ENCODE peak calls at places on chromosomes 6 and 20, in four cellular contexts. One of them, this sample, is unnamed.

GRCh38 chr6:131923356-131923755 is 27.8 kb downstream of the CCN2 start:
- DNase-seq in endodermal cell: peak
- DNase-seq in HCT116: peak
- DNase-seq in AG04450: no peak
- DNase-seq in this sample: no peak

GRCh38 chr6:33147807-33148666 is 44.2 kb downstream of the COL11A2 start:
- DNase-seq in endodermal cell: no peak
- DNase-seq in HCT116: peak
- DNase-seq in AG04450: peak
- DNase-seq in this sample: no peak

GRCh38 chr6:44311304-44311703 is 1.8 kb downstream of the AARS2 start:
- DNase-seq in endodermal cell: no peak
- DNase-seq in HCT116: no peak
- DNase-seq in AG04450: no peak
- DNase-seq in this sample: no peak

GRCh38 chr6:158786645-158787304 is 32.4 kb downstream of the EZR start:
- DNase-seq in endodermal cell: peak
- DNase-seq in HCT116: no peak
- DNase-seq in AG04450: no peak
- DNase-seq in this sample: no peak

GRCh38 chr6:169075211-169075621 is 178.4 kb downstream of the THBS2 start:
- DNase-seq in endodermal cell: no peak
- DNase-seq in HCT116: no peak
- DNase-seq in AG04450: peak
- DNase-seq in this sample: no peak

GRCh38 chr6:147040041-147040440 is 164.2 kb upstream of the STXBP5 start:
- DNase-seq in endodermal cell: no peak
- DNase-seq in HCT116: no peak
- DNase-seq in AG04450: no peak
- DNase-seq in this sample: no peak

GRCh38 chr6:48199502-48199901 is 88.5 kb upstream of the PTCHD4 start:
- DNase-seq in endodermal cell: no peak
- DNase-seq in HCT116: no peak
- DNase-seq in AG04450: no peak
- DNase-seq in this sample: no peak

GRCh38 chr6:152356659-152357058 is 280.5 kb downstream of the SYNE1 start:
- DNase-seq in endodermal cell: no peak
- DNase-seq in HCT116: peak
- DNase-seq in AG04450: no peak
- DNase-seq in this sample: no peak

GRCh38 chr6:84769247-84769646 is 4.8 kb upstream of the TBX18 start:
- DNase-seq in endodermal cell: no peak
- DNase-seq in HCT116: no peak
- DNase-seq in AG04450: no peak
- DNase-seq in this sample: no peak

GRCh38 chr20:56974499-56975250 is 291.8 kb downstream of the BMP7 start:
- DNase-seq in endodermal cell: peak
- DNase-seq in HCT116: peak
- DNase-seq in AG04450: no peak
- DNase-seq in this sample: no peak

GRCh38 chr6:22082278-22082677 is 214.6 kb downstream of the PRL start:
- DNase-seq in endodermal cell: no peak
- DNase-seq in HCT116: no peak
- DNase-seq in AG04450: no peak
- DNase-seq in this sample: no peak

GRCh38 chr6:150712502-150713252 is 113.0 kb downstream of the PLEKHG1 start:
- DNase-seq in endodermal cell: no peak
- DNase-seq in HCT116: no peak
- DNase-seq in AG04450: no peak
- DNase-seq in this sample: no peak

GRCh38 chr20:38192323-38192885 is 27.3 kb upstream of the TGM2 start:
- DNase-seq in endodermal cell: peak
- DNase-seq in HCT116: no peak
- DNase-seq in AG04450: no peak
- DNase-seq in this sample: no peak

GRCh38 chr6:163872335-163872734 is 457.8 kb downstream of the QKI start:
- DNase-seq in endodermal cell: no peak
- DNase-seq in HCT116: no peak
- DNase-seq in AG04450: peak
- DNase-seq in this sample: no peak

GRCh38 chr6:36958775-36959554 is 4.4 kb downstream of the PI16 start:
- DNase-seq in endodermal cell: peak
- DNase-seq in HCT116: no peak
- DNase-seq in AG04450: no peak
- DNase-seq in this sample: no peak

GRCh38 chr6:44527961-44528644 is 140.6 kb downstream of the CDC5L start:
- DNase-seq in endodermal cell: peak
- DNase-seq in HCT116: no peak
- DNase-seq in AG04450: no peak
- DNase-seq in this sample: no peak

GRCh38 chr6:90136850-90137249 is 159.8 kb downstream of the BACH2 start:
- DNase-seq in endodermal cell: no peak
- DNase-seq in HCT116: no peak
- DNase-seq in AG04450: no peak
- DNase-seq in this sample: no peak

GRCh38 chr6:30556714-30556963 is 350 bp upstream of the GNL1 start:
- DNase-seq in endodermal cell: peak
- DNase-seq in HCT116: peak
- DNase-seq in AG04450: no peak
- DNase-seq in this sample: peak

GRCh38 chr6:126040826-126041225 is 54.5 kb downstream of the TRMT11 start:
- DNase-seq in endodermal cell: no peak
- DNase-seq in HCT116: no peak
- DNase-seq in AG04450: no peak
- DNase-seq in this sample: no peak

GRCh38 chr6:132909742-132910141 is 95.4 kb downstream of the RPS12 start:
- DNase-seq in endodermal cell: no peak
- DNase-seq in HCT116: no peak
- DNase-seq in AG04450: no peak
- DNase-seq in this sample: no peak

GRCh38 chr6:10315034-10315433 is 99.8 kb downstream of the TFAP2A start:
- DNase-seq in endodermal cell: peak
- DNase-seq in HCT116: no peak
- DNase-seq in AG04450: no peak
- DNase-seq in this sample: no peak

GRCh38 chr6:136411453-136412354 is 122.1 kb upstream of the BCLAF1 start:
- DNase-seq in endodermal cell: no peak
- DNase-seq in HCT116: no peak
- DNase-seq in AG04450: no peak
- DNase-seq in this sample: no peak

GRCh38 chr20:22554391-22554790 is 30.0 kb downstream of the FOXA2 start:
- DNase-seq in endodermal cell: no peak
- DNase-seq in HCT116: no peak
- DNase-seq in AG04450: no peak
- DNase-seq in this sample: no peak

GRCh38 chr6:17291778-17292177 is 10.6 kb downstream of the RBM24 start:
- DNase-seq in endodermal cell: no peak
- DNase-seq in HCT116: no peak
- DNase-seq in AG04450: no peak
- DNase-seq in this sample: no peak

GRCh38 chr6:39353698-39354315 is 31.3 kb upstream of the KCNK16 start:
- DNase-seq in endodermal cell: no peak
- DNase-seq in HCT116: no peak
- DNase-seq in AG04450: no peak
- DNase-seq in this sample: no peak

GRCh38 chr6:170434821-170435155 is 118.3 kb downstream of the PSMB1 start:
- DNase-seq in endodermal cell: no peak
- DNase-seq in HCT116: no peak
- DNase-seq in AG04450: no peak
- DNase-seq in this sample: no peak

GRCh38 chr6:150775400-150775799 is 90.1 kb upstream of the MTHFD1L start:
- DNase-seq in endodermal cell: no peak
- DNase-seq in HCT116: peak
- DNase-seq in AG04450: no peak
- DNase-seq in this sample: no peak

GRCh38 chr20:37598101-37598530 is 70.4 kb upstream of the BLCAP start:
- DNase-seq in endodermal cell: peak
- DNase-seq in HCT116: no peak
- DNase-seq in AG04450: no peak
- DNase-seq in this sample: no peak

GRCh38 chr6:157128235-157128761 is 195.0 kb downstream of the TMEM242 start:
- DNase-seq in endodermal cell: no peak
- DNase-seq in HCT116: no peak
- DNase-seq in AG04450: no peak
- DNase-seq in this sample: no peak

GRCh38 chr6:143325379-143326140 is 124.9 kb downstream of the ADAT2 start:
- DNase-seq in endodermal cell: no peak
- DNase-seq in HCT116: no peak
- DNase-seq in AG04450: no peak
- DNase-seq in this sample: no peak

GRCh38 chr20:36950432-36951197 is 893 bp downstream of the SAMHD1 start:
- DNase-seq in endodermal cell: peak
- DNase-seq in HCT116: no peak
- DNase-seq in AG04450: no peak
- DNase-seq in this sample: peak

GRCh38 chr6:86535141-86535540 is 402.2 kb upstream of the HTR1E start:
- DNase-seq in endodermal cell: no peak
- DNase-seq in HCT116: no peak
- DNase-seq in AG04450: no peak
- DNase-seq in this sample: no peak

GRCh38 chr20:47428851-47429336 is 72.4 kb upstream of the ZMYND8 start:
- DNase-seq in endodermal cell: no peak
- DNase-seq in HCT116: no peak
- DNase-seq in AG04450: no peak
- DNase-seq in this sample: no peak

GRCh38 chr20:8209061-8209460 is 77.0 kb downstream of the PLCB1 start:
- DNase-seq in endodermal cell: no peak
- DNase-seq in HCT116: no peak
- DNase-seq in AG04450: no peak
- DNase-seq in this sample: no peak

GRCh38 chr6:97901531-97901930 is 618.5 kb upstream of the MMS22L start:
- DNase-seq in endodermal cell: no peak
- DNase-seq in HCT116: no peak
- DNase-seq in AG04450: no peak
- DNase-seq in this sample: no peak

GRCh38 chr6:147133669-147134068 is 70.5 kb upstream of the STXBP5 start:
- DNase-seq in endodermal cell: no peak
- DNase-seq in HCT116: no peak
- DNase-seq in AG04450: no peak
- DNase-seq in this sample: no peak

GRCh38 chr20:44746367-44747165 is 901 bp downstream of the KCNK15 start:
- DNase-seq in endodermal cell: peak
- DNase-seq in HCT116: no peak
- DNase-seq in AG04450: no peak
- DNase-seq in this sample: peak
- H3K4me3 ChIP-seq in endodermal cell: peak
- H3K4me3 ChIP-seq in HCT116: no peak
- H3K4me3 ChIP-seq in AG04450: peak
- H3K4me3 ChIP-seq in this sample: peak

GRCh38 chr6:14964901-14965300 is 281.0 kb upstream of the JARID2 start:
- DNase-seq in endodermal cell: no peak
- DNase-seq in HCT116: no peak
- DNase-seq in AG04450: no peak
- DNase-seq in this sample: no peak

GRCh38 chr6:14964486-14964885 is 281.4 kb upstream of the JARID2 start:
- DNase-seq in endodermal cell: peak
- DNase-seq in HCT116: no peak
- DNase-seq in AG04450: no peak
- DNase-seq in this sample: no peak

GRCh38 chr6:14966111-14966901 is 279.6 kb upstream of the JARID2 start:
- DNase-seq in endodermal cell: peak
- DNase-seq in HCT116: no peak
- DNase-seq in AG04450: no peak
- DNase-seq in this sample: no peak

GRCh38 chr6:14966902-14967711 is 278.8 kb upstream of the JARID2 start:
- DNase-seq in endodermal cell: no peak
- DNase-seq in HCT116: no peak
- DNase-seq in AG04450: no peak
- DNase-seq in this sample: no peak

DNA sequence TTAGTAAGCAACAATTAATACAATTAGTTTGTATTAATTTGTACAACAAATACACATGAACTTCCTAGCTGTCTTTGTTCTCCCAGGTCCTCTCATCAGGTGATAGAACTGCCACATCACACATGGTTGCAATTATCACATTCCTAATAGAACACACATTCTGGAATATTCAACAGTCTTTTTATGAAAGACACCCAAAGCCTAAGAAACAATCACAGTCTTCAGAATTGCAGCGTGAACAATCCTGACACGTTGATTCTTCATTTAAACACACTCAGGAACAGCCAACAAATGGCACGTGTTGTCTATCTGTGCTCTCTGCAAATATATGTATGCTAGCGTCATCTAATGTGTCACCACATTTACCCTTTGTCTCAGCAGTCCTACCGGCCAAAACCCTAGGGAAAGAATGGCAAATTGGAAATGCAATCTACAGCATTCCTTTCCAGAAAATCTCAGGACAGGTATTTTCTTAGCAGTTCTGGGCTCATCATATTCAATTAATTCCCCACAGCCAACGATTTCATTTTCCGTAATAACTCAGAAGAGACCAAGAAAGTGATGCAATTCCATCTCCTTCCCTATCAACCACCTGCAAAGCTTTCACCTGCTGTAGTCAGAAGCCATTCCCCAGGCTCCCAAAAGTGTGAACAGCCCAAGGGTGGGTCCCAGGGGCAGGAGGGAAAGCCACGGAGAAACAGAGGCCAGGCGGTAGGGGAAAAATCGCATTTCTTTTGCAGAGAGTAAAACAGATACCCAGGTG is 280.3 kb upstream of the JARID2 start:
- DNase-seq in endodermal cell: no peak
- DNase-seq in HCT116: no peak
- DNase-seq in AG04450: no peak
- DNase-seq in this sample: no peak
- TF ChIP-seq CTCF in endodermal cell: no peak
- TF ChIP-seq CTCF in HCT116: no peak
- TF ChIP-seq CTCF in AG04450: no peak
- TF ChIP-seq CTCF in this sample: no peak

DNA sequence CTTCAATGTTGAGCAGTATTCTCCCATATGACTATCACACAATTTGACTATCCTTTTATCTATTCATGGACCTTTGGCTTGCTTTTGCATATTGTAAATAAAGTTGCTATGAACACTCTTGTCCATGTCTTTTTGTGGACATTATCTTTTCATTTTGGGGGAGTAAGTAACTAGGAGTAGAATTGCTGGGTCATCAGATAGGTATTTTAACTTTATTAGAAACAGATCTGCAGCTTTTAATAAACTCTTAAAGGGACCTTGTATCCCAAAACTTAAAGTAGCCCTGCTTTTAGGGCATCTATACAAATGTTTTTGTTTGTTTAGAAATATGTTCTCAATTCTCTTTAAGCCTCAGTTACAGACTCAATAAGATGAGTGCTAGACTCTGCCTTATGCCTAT is 614.3 kb upstream of the CITED2 start:
- DNase-seq in endodermal cell: no peak
- DNase-seq in HCT116: no peak
- DNase-seq in AG04450: no peak
- DNase-seq in this sample: no peak
- H3K27ac ChIP-seq in endodermal cell: no peak
- H3K27ac ChIP-seq in HCT116: no peak
- H3K27ac ChIP-seq in AG04450: no peak
- H3K27ac ChIP-seq in this sample: no peak

DNA sequence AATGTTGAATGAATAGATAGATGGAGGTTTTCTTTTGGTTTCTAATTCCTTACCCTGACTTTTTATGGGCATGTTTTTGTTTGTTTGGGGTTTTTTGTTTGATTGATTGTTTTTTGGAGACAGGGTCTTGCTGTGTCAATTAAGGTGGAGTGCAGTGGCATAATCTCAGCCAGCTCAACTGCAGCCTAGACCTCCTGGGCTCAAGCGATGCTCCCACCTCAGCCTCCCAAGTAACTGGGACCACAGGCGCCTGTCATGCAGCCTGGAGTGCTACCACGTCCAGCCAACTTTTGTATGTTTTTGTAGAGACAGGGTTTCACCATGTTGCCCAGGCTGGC is 1.5 kb upstream of the NUDT3 start:
- DNase-seq in endodermal cell: no peak
- DNase-seq in HCT116: no peak
- DNase-seq in AG04450: no peak
- DNase-seq in this sample: no peak
- H3K4me3 ChIP-seq in endodermal cell: no peak
- H3K4me3 ChIP-seq in HCT116: no peak
- H3K4me3 ChIP-seq in AG04450: no peak
- H3K4me3 ChIP-seq in this sample: no peak